ENCODE peak calls at places on chromosomes 11 and 22, in four cellular contexts. I, K, N and M are unnamed samples.

GRCh38 chr22:24330636-24331035 is 60.0 kb downstream of the SPECC1L start:
- DNase-seq in I (no peak), K (no peak), N (no peak), M (no peak)

GRCh38 chr22:44362249-44363040 is 49.7 kb upstream of the SHISAL1 start:
- DNase-seq in I (no peak), K (peak; percentile 2), N (no peak), M (no peak)

GRCh38 chr11:17924713-17925112 is 88.1 kb downstream of the SERGEF start:
- DNase-seq in I (no peak), K (no peak), N (no peak), M (no peak)

GRCh38 chr11:90250970-90251369 is 28.1 kb upstream of the CHORDC1 start:
- DNase-seq in I (no peak), K (no peak), N (no peak), M (no peak)

GRCh38 chr11:126799974-126800373 is 200.6 kb downstream of the KIRREL3 start:
- DNase-seq in I (no peak), K (no peak), N (no peak), M (no peak)

GRCh38 chr11:5548440-5548839 is at the start of gene OR52H1:
- DNase-seq in I (no peak), K (no peak), N (no peak), M (no peak)

GRCh38 chr11:36034572-36035331 is 90.9 kb downstream of the LDLRAD3 start:
- DNase-seq in I (peak; percentile 35), K (no peak), N (peak; percentile 74), M (no peak)

GRCh38 chr11:12287009-12287373 is 90.4 kb upstream of the PARVA start:
- DNase-seq in I (peak; percentile 7), K (no peak), N (peak; percentile 97), M (peak; percentile 24)

GRCh38 chr22:19882446-19883381 is 28.0 kb upstream of the GNB1L start:
- DNase-seq in I (peak; percentile 29), K (peak; percentile 66), N (no peak), M (no peak)

GRCh38 chr11:40338739-40339138 is 1120.7 kb downstream of the LRRC4C start:
- DNase-seq in I (no peak), K (no peak), N (peak; percentile 21), M (no peak)

GRCh38 chr22:20420157-20420842 is 17.3 kb downstream of the SCARF2 start:
- DNase-seq in I (no peak), K (no peak), N (no peak), M (no peak)

GRCh38 chr22:29593923-29594322 is 9.5 kb upstream of the NF2 start:
- DNase-seq in I (no peak), K (no peak), N (no peak), M (no peak)

GRCh38 chr11:12280199-12280837 is 97.1 kb upstream of the PARVA start:
- DNase-seq in I (no peak), K (no peak), N (no peak), M (peak; percentile 24)

GRCh38 chr11:77411238-77411637 is 62.7 kb downstream of the PAK1 start:
- DNase-seq in I (no peak), K (peak; percentile 55), N (peak; percentile 27), M (no peak)

GRCh38 chr11:133515075-133515474 is 17.2 kb downstream of the OPCML start:
- DNase-seq in I (no peak), K (no peak), N (no peak), M (no peak)

GRCh38 chr11:120340529-120340928 is 4.3 kb downstream of the ARHGEF12 start:
- DNase-seq in I (no peak), K (no peak), N (no peak), M (no peak)

GRCh38 chr11:19075636-19076035 is 15.1 kb upstream of the MRGPRX2 start:
- DNase-seq in I (no peak), K (no peak), N (no peak), M (no peak)

GRCh38 chr22:25853902-25854301 is 111.9 kb downstream of the MYO18B start:
- DNase-seq in I (peak; percentile 48), K (no peak), N (no peak), M (no peak)

GRCh38 chr11:122215244-122215992 is 99.4 kb upstream of the BLID start:
- DNase-seq in I (peak; percentile 88), K (peak; percentile 84), N (peak; percentile 97), M (peak; percentile 64)

GRCh38 chr11:8090756-8091155 is 9.7 kb downstream of the TUB start:
- DNase-seq in I (peak; percentile 79), K (no peak), N (peak; percentile 46), M (no peak)

GRCh38 chr11:19666951-19667350 is 45.7 kb upstream of the NAV2 start:
- DNase-seq in I (no peak), K (no peak), N (no peak), M (no peak)

GRCh38 chr11:1817511-1817910 is 17.3 kb upstream of the SYT8 start:
- DNase-seq in I (no peak), K (no peak), N (no peak), M (no peak)

GRCh38 chr11:134411887-134412507 is at the start of gene B3GAT1:
- DNase-seq in I (peak; percentile 86), K (no peak), N (no peak), M (no peak)

GRCh38 chr11:119168471-119169271 is at the start of gene NLRX1:
- DNase-seq in I (peak; percentile 98), K (peak; percentile 94), N (peak; percentile 88), M (peak; percentile 85)

GRCh38 chr11:32186118-32186517 is 95.2 kb downstream of the RCN1 start:
- DNase-seq in I (no peak), K (no peak), N (no peak), M (no peak)

GRCh38 chr22:26679003-26679629 is 21.7 kb downstream of the MIAT start:
- DNase-seq in I (peak; percentile 83), K (peak; percentile 80), N (peak; percentile 87), M (peak; percentile 78)

GRCh38 chr22:36762687-36763260 is 13.1 kb downstream of the IFT27 start:
- DNase-seq in I (no peak), K (no peak), N (peak; percentile 58), M (no peak)

GRCh38 chr11:20559523-20560300 is 39.7 kb upstream of the SLC6A5 start:
- DNase-seq in I (no peak), K (no peak), N (no peak), M (no peak)

GRCh38 chr11:46305295-46305694 is 27.8 kb downstream of the CREB3L1 start:
- DNase-seq in I (peak; percentile 50), K (no peak), N (peak; percentile 81), M (no peak)

GRCh38 chr11:13120691-13121090 is 111.6 kb downstream of the RASSF10 start:
- DNase-seq in I (no peak), K (no peak), N (peak; percentile 54), M (no peak)

DNA sequence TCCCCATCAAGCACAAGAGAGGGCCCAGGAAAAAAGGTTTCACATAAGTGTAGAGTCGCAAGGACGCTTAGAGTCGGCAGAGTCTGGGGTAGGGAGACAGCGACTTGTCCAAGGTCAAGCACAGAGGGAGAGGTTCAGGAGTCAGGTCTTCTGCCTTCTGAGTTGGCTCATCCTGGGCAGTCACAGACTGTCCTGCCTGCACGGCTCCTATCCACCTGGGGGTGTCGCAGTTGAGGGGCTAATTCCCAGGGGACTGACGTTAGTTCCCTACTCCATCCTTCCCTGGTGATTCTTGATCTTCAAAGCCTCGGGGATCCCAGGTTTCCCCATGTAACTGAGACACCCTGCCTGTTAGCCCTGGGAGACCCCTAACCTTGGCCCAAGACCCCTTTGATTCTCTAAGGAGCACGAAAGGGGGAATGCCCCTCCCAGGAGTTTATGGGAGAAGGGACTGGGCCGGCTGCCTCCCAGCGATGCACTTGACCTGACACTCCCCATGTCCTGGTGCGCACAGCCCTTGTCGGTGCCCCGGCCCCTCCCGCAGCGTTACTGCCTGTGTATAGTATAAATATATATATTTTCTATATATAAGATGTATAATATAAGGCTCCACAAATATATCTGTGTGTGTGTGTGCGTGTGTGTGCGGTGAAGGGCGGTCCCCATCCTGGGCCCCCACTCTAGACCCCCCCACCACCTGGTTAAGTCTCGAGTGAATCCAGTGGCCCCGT is 14.7 kb upstream of the TAB1 start:
- DNase-seq in I (peak; percentile 37), K (peak; percentile 44), N (peak; percentile 35), M (no peak)
- TF ChIP-seq CTCF in I (peak; percentile 27), K (no peak), N (peak; percentile 37), M (no peak)

DNA sequence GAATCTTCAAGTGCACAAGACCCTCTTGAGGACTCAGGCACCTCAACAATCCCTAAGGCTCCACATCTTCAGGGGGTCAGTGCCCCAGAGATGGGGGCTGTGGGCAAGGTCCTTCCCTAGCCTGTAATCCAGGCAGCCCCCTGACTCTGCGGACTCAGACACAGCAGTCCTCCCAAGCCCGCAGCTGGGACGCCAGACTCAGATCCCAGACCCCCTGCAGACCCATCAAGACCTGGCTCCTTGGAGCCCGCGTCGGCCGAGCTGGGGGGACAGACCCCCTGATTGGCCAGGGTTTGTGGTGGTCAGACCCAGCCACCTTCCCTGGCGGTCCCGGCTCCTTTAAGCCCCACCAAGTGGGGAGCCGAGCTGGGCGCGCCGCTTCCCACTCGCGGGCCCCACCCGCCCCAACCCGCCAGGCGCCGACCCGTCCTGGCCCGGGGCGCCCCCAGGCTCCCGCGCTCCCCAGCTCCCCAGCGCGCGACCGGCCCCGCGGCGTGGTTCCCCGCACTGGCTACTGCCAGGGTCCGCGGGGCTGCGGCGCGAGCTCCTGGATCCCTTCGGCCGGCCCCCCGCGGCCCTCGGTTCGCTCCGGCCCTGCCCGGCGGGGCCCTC is 464 bp downstream of the OSBPL5 start:
- DNase-seq in I (peak; percentile 69), K (peak; percentile 83), N (no peak), M (no peak)
- H3K4me1 ChIP-seq in I (no peaks in the 10 kb centered on the region), K (no peaks in the 10 kb centered on the region), N (peaks cover 34% of the 10 kb centered on the region), M (peaks cover 67% of the 10 kb centered on the region)

GRCh38 chr11:65743928-65744698 is 23.5 kb upstream of the RNASEH2C start:
- DNase-seq in I (peak; percentile 73), K (peak; percentile 68), N (peak; percentile 54), M (peak; percentile 49)
- TF ChIP-seq CTCF in I (peak; percentile 49), K (no peak), N (peak; percentile 44), M (no peak)

GRCh38 chr11:105070221-105070789 is 25.2 kb upstream of the CARD16 start:
- DNase-seq in I (no peak), K (no peak), N (no peak), M (no peak)
- H3K4me1 ChIP-seq in I (no peaks in the 10 kb centered on the region), K (no peaks in the 10 kb centered on the region), N (peaks cover 3% of the 10 kb centered on the region), M (no peaks in the 10 kb centered on the region)

GRCh38 chr11:10750838-10751580 is at the start of gene CTR9:
- DNase-seq in I (peak; percentile 89), K (peak; percentile 96), N (peak; percentile 96), M (peak; percentile 94)
- TF ChIP-seq CTCF in I (peak; percentile 29), K (no peak), N (peak; percentile 29), M (peak; percentile 6)

GRCh38 chr11:130644187-130644586 is 195.7 kb downstream of the ADAMTS15 start:
- DNase-seq in I (no peak), K (no peak), N (no peak), M (peak; percentile 60)
- H3K4me1 ChIP-seq in I (peaks cover 14% of the 10 kb centered on the region), K (no peaks in the 10 kb centered on the region), N (no peaks in the 10 kb centered on the region), M (peaks cover 17% of the 10 kb centered on the region)

GRCh38 chr11:33695051-33695566 is 5.5 kb downstream of the C11orf91 start:
- DNase-seq in I (no peak), K (peak; percentile 87), N (no peak), M (peak; percentile 82)
- TF ChIP-seq CTCF in I (no peak), K (no peak), N (no peak), M (no peak)

GRCh38 chr22:17774928-17775675 is 833 bp upstream of the BID start:
- DNase-seq in I (no peak), K (no peak), N (no peak), M (no peak)

GRCh38 chr22:17775781-17776470 is 1.7 kb upstream of the BID start:
- DNase-seq in I (no peak), K (no peak), N (no peak), M (no peak)

GRCh38 chr22:17772963-17773605 is 1.2 kb downstream of the BID start:
- DNase-seq in I (no peak), K (peak; percentile 59), N (peak; percentile 37), M (no peak)

GRCh38 chr22:17773606-17774205 is 563 bp downstream of the BID start:
- DNase-seq in I (peak; percentile 93), K (peak; percentile 82), N (peak; percentile 29), M (peak; percentile 59)

GRCh38 chr22:17774206-17774927 is at the start of gene BID:
- DNase-seq in I (peak; percentile 84), K (peak; percentile 46), N (peak; percentile 25), M (peak; percentile 60)
- H3K4me1 ChIP-seq in I (peaks cover 12% of the 10 kb centered on the region), K (peaks cover 7% of the 10 kb centered on the region), N (peaks cover 5% of the 10 kb centered on the region), M (peaks cover 12% of the 10 kb centered on the region)